ENCODE peak calls at places on chromosome 2, in six cellular contexts. V is left ventricle myocardium inferior, K is kidney tubule cell, W is A549, Q is hepatic stellate cell, I is sigmoid colon. T is an unnamed sample.

GRCh38 chr2:238925281-238925680 is 77.4 kb downstream of the TWIST2 start:
- DNase-seq in V (no peak), K (no peak), W (no peak), Q (no peak), I (peak; percentile 50), T (no peak)

GRCh38 chr2:241636983-241637232 is at the start of gene THAP4:
- DNase-seq in V (peak; percentile 72), K (peak; percentile 89), W (no peak), Q (peak; percentile 90), I (peak; percentile 72), T (no peak)

GRCh38 chr2:12915792-12916191 is 199.1 kb downstream of the TRIB2 start:
- DNase-seq in V (no peak), K (no peak), W (no peak), Q (no peak), I (no peak), T (no peak)

GRCh38 chr2:239257511-239257937 is 143.3 kb downstream of the HDAC4 start:
- DNase-seq in V (no peak), K (peak; percentile 80), W (no peak), Q (peak; percentile 88), I (peak; percentile 62), T (peak; percentile 88)

GRCh38 chr2:164535280-164536025 is 85.8 kb downstream of the GRB14 start:
- DNase-seq in V (no peak), K (no peak), W (no peak), Q (no peak), I (no peak), T (no peak)

GRCh38 chr2:54048117-54048785 is 67.2 kb upstream of the ACYP2 start:
- DNase-seq in V (no peak), K (no peak), W (no peak), Q (no peak), I (no peak), T (no peak)

GRCh38 chr2:55048925-55049793 is 1.1 kb downstream of the RTN4 start:
- DNase-seq in V (peak; percentile 88), K (peak; percentile 83), W (peak; percentile 80), Q (peak; percentile 75), I (peak; percentile 96), T (peak; percentile 86)

GRCh38 chr2:94986392-94986963 is 39.0 kb upstream of the MAL start:
- DNase-seq in V (no peak), K (peak; percentile 77), W (peak; percentile 61), Q (peak; percentile 73), I (no peak), T (peak; percentile 76)

GRCh38 chr2:68750592-68751396 is 16.2 kb downstream of the ARHGAP25 start:
- DNase-seq in V (no peak), K (no peak), W (no peak), Q (no peak), I (no peak), T (no peak)

GRCh38 chr2:112483047-112483473 is 1.1 kb downstream of the TTL start:
- DNase-seq in V (no peak), K (peak; percentile 82), W (peak; percentile 70), Q (peak; percentile 62), I (no peak), T (peak; percentile 67)

GRCh38 chr2:26335231-26335630 is 10.7 kb upstream of the SELENOI start:
- DNase-seq in V (no peak), K (no peak), W (no peak), Q (no peak), I (no peak), T (no peak)

GRCh38 chr2:109402180-109402579 is 211.6 kb downstream of the SEPTIN10 start:
- DNase-seq in V (no peak), K (peak; percentile 58), W (no peak), Q (no peak), I (no peak), T (no peak)

GRCh38 chr2:205197468-205198129 is 484.7 kb upstream of the NRP2 start:
- DNase-seq in V (no peak), K (peak; percentile 7), W (no peak), Q (no peak), I (no peak), T (no peak)

GRCh38 chr2:217902281-217903141 is 100.3 kb downstream of the TNS1 start:
- DNase-seq in V (peak; percentile 88), K (peak; percentile 96), W (peak; percentile 39), Q (peak; percentile 88), I (peak; percentile 95), T (no peak)

GRCh38 chr2:133607679-133608078 is 39.4 kb upstream of the NCKAP5 start:
- DNase-seq in V (no peak), K (peak; percentile 88), W (no peak), Q (no peak), I (no peak), T (no peak)

GRCh38 chr2:170771049-170771937 is 1.1 kb downstream of the ERICH2 start:
- DNase-seq in V (no peak), K (peak; percentile 43), W (peak; percentile 17), Q (peak; percentile 6), I (no peak), T (peak; percentile 48)

GRCh38 chr2:41326801-41327200 is 721.0 kb upstream of the PKDCC start:
- DNase-seq in V (no peak), K (no peak), W (no peak), Q (no peak), I (no peak), T (no peak)

GRCh38 chr2:144317071-144317738 is 202.7 kb downstream of the ZEB2 start:
- DNase-seq in V (no peak), K (no peak), W (no peak), Q (no peak), I (no peak), T (peak; percentile 90)

GRCh38 chr2:181805228-181806038 is 86.1 kb upstream of the ITPRID2 start:
- DNase-seq in V (no peak), K (no peak), W (no peak), Q (no peak), I (no peak), T (peak; percentile 29)

GRCh38 chr2:7977900-7978299 is 704.0 kb upstream of the ID2 start:
- DNase-seq in V (no peak), K (no peak), W (no peak), Q (no peak), I (no peak), T (no peak)

GRCh38 chr2:54331095-54331835 is 75.2 kb upstream of the TSPYL6 start:
- DNase-seq in V (no peak), K (no peak), W (no peak), Q (no peak), I (peak; percentile 66), T (no peak)

GRCh38 chr2:108917078-108917440 is 72.0 kb downstream of the EDAR start:
- DNase-seq in V (no peak), K (no peak), W (no peak), Q (no peak), I (peak; percentile 40), T (no peak)

GRCh38 chr2:28656937-28657615 is 94.6 kb upstream of the PPP1CB start:
- DNase-seq in V (no peak), K (peak; percentile 72), W (no peak), Q (no peak), I (peak; percentile 56), T (no peak)

GRCh38 chr2:45612265-45612664 is 1.2 kb upstream of the SRBD1 start:
- DNase-seq in V (no peak), K (peak; percentile 68), W (no peak), Q (no peak), I (no peak), T (no peak)

GRCh38 chr2:218860950-218861381 is 1.4 kb downstream of the WNT6 start:
- DNase-seq in V (peak; percentile 67), K (peak; percentile 24), W (no peak), Q (no peak), I (peak; percentile 87), T (peak; percentile 97)

GRCh38 chr2:72561621-72562318 is 264.1 kb downstream of the EXOC6B start:
- DNase-seq in V (no peak), K (peak; percentile 55), W (no peak), Q (peak; percentile 43), I (no peak), T (peak; percentile 43)

GRCh38 chr2:109710505-109711229 is 83.4 kb upstream of the RGPD5 start:
- DNase-seq in V (no peak), K (no peak), W (no peak), Q (no peak), I (peak; percentile 40), T (no peak)

GRCh38 chr2:158781562-158781961 is 13.6 kb upstream of the DAPL1 start:
- DNase-seq in V (no peak), K (peak; percentile 55), W (no peak), Q (peak; percentile 12), I (no peak), T (peak; percentile 33)

GRCh38 chr2:2046497-2046896 is 284.6 kb downstream of the MYT1L start:
- DNase-seq in V (no peak), K (no peak), W (no peak), Q (no peak), I (no peak), T (no peak)

GRCh38 chr2:239829326-239829725 is 195.8 kb downstream of the NDUFA10 start:
- DNase-seq in V (no peak), K (no peak), W (no peak), Q (no peak), I (no peak), T (no peak)

GRCh38 chr2:144152817-144153271 is 367.1 kb downstream of the ZEB2 start:
- DNase-seq in V (no peak), K (no peak), W (no peak), Q (peak; percentile 23), I (no peak), T (peak; percentile 81)

GRCh38 chr2:202717598-202718310 is 83.0 kb downstream of the FAM117B start:
- DNase-seq in V (no peak), K (peak; percentile 39), W (no peak), Q (no peak), I (no peak), T (no peak)

GRCh38 chr2:26801342-26801741 is 15.5 kb downstream of the CENPA start:
- DNase-seq in V (no peak), K (no peak), W (no peak), Q (no peak), I (no peak), T (no peak)

GRCh38 chr2:172462393-172463381 is 35.3 kb downstream of the ITGA6 start:
- DNase-seq in V (no peak), K (peak; percentile 88), W (no peak), Q (no peak), I (no peak), T (no peak)

GRCh38 chr2:68537872-68538271 is 70.5 kb downstream of the APLF start:
- DNase-seq in V (no peak), K (no peak), W (no peak), Q (peak; percentile 2), I (no peak), T (peak; percentile 24)

GRCh38 chr2:28377201-28377816 is 15.3 kb upstream of the FOSL2 start:
- DNase-seq in V (no peak), K (no peak), W (no peak), Q (no peak), I (no peak), T (no peak)

GRCh38 chr2:9720352-9721093 is 89.7 kb upstream of the YWHAQ start:
- DNase-seq in V (no peak), K (no peak), W (no peak), Q (no peak), I (no peak), T (no peak)

GRCh38 chr2:71812736-71813135 is 334.9 kb downstream of the CYP26B1 start:
- DNase-seq in V (no peak), K (no peak), W (no peak), Q (no peak), I (no peak), T (no peak)

GRCh38 chr2:205477016-205477705 is 205.1 kb upstream of the NRP2 start:
- DNase-seq in V (no peak), K (no peak), W (no peak), Q (no peak), I (no peak), T (no peak)

GRCh38 chr2:204713211-204713610 is 167.9 kb downstream of the PARD3B start:
- DNase-seq in V (no peak), K (no peak), W (no peak), Q (no peak), I (no peak), T (no peak)